ENCODE peak calls at places on chromosomes 3 and 15, in five cellular contexts. S is foreskin fibroblast; N is uterus; D is stimulated activated CD4-positive, alpha-beta T cell treated with anti-CD3 and anti-CD28 coated beads, Interleukin-15, amount 100 ng/mL, for 24 hours; K is AG20443. L is an unnamed sample.

GRCh38 chr15:76987896-76988860 is 6.7 kb upstream of the PSTPIP1 start:
- DNase-seq in S (no peak), N (no peak), D (peak), K (no peak), L (no peak)

GRCh38 chr3:101084404-101084803 is 91.2 kb upstream of the ABI3BP start:
- DNase-seq in S (no peak), N (no peak), D (no peak), K (no peak), L (peak)

GRCh38 chr3:11240496-11240895 is 31.7 kb upstream of the ATG7 start:
- DNase-seq in S (no peak), N (no peak), D (peak), K (no peak), L (no peak)

GRCh38 chr3:34212671-34213070 is 414.2 kb downstream of the PDCD6IP start:
- DNase-seq in S (peak), N (no peak), D (no peak), K (peak), L (peak)

GRCh38 chr3:145983101-145983500 is 177.9 kb downstream of the PLOD2 start:
- DNase-seq in S (no peak), N (no peak), D (no peak), K (no peak), L (peak)

GRCh38 chr3:155853214-155854146 is 747 bp downstream of the SLC33A1 start:
- DNase-seq in S (no peak), N (no peak), D (peak), K (peak), L (no peak)

GRCh38 chr3:170506556-170506955 is 79.3 kb downstream of the SLC7A14 start:
- DNase-seq in S (no peak), N (no peak), D (no peak), K (peak), L (peak)

GRCh38 chr15:68187559-68187958 is 17.6 kb downstream of the CALML4 start:
- DNase-seq in S (peak), N (peak), D (no peak), K (peak), L (peak)

GRCh38 chr3:142706308-142707127 is 17.3 kb upstream of the TRPC1 start:
- DNase-seq in S (no peak), N (no peak), D (no peak), K (no peak), L (no peak)

GRCh38 chr3:157669403-157669802 is 166.2 kb upstream of the VEPH1 start:
- DNase-seq in S (peak), N (no peak), D (no peak), K (no peak), L (peak)

GRCh38 chr3:159848348-159849118 is 140.1 kb upstream of the IL12A start:
- DNase-seq in S (no peak), N (no peak), D (no peak), K (no peak), L (no peak)

GRCh38 chr3:126555795-126556636 is 2.7 kb downstream of the C3orf22 start:
- DNase-seq in S (no peak), N (peak), D (no peak), K (peak), L (no peak)

GRCh38 chr15:100350434-100351226 is 8.9 kb upstream of the ADAMTS17 start:
- DNase-seq in S (peak), N (peak), D (no peak), K (no peak), L (peak)